ENCODE peak calls at places on chromosome 17, in four cellular contexts. A is prostate gland, Y is ovary, P is Peyer's patch. L is an unnamed sample.
A peak's percentile ranks its signal among the peaks of the same experiment; 100 is the strongest.

GRCh38 chr17:20955437-20956323 is 87.1 kb downstream of the USP22 start:
- DNase-seq in A (peak; percentile 34), Y (no peak), P (no peak), L (no peak)

GRCh38 chr17:57672205-57672632 is 72.9 kb downstream of the CCDC182 start:
- DNase-seq in P (no peak), A (peak; percentile 21), Y (no peak), L (peak; percentile 9)

GRCh38 chr17:61627658-61628057 is 36.6 kb upstream of the NACA2 start:
- DNase-seq in A (no peak), P (no peak), Y (no peak), L (no peak)

GRCh38 chr17:45320349-45320930 is 3.6 kb upstream of the MAP3K14 start:
- DNase-seq in Y (no peak), P (no peak), A (no peak), L (no peak)

GRCh38 chr17:39195568-39196160 is 1.8 kb downstream of the CACNB1 start:
- DNase-seq in A (no peak), P (peak; percentile 40), Y (no peak), L (no peak)

GRCh38 chr17:7110617-7111306 is 3.9 kb downstream of the ASGR2 start:
- DNase-seq in P (no peak), Y (no peak), A (no peak), L (no peak)

GRCh38 chr17:19647697-19648474 is 665 bp upstream of the ALDH3A2 start:
- DNase-seq in A (peak; percentile 45), Y (peak; percentile 79), P (peak; percentile 49), L (peak; percentile 84)

GRCh38 chr17:81523139-81524062 is 4.8 kb upstream of the FSCN2 start:
- DNase-seq in A (no peak), P (no peak), Y (no peak), L (peak; percentile 78)

GRCh38 chr17:50218771-50219315 is 17.4 kb upstream of the COL1A1 start:
- DNase-seq in Y (no peak), P (no peak), A (no peak), L (no peak)

GRCh38 chr17:40532520-40533253 is 31.3 kb upstream of the TNS4 start:
- DNase-seq in A (no peak), P (no peak), Y (peak; percentile 25), L (no peak)
- H3K4me1 ChIP-seq in A (peaks cover 10% of the 10 kb centered on the region), P (no peaks in the 10 kb centered on the region), Y (peaks cover 19% of the 10 kb centered on the region), L (peaks cover 55% of the 10 kb centered on the region)

GRCh38 chr17:77528516-77529327 is 388.0 kb downstream of the SEC14L1 start:
- DNase-seq in Y (no peak), A (no peak), P (no peak), L (no peak)
- H3K4me3 ChIP-seq in Y (no peak overlapping the region), A (no peak overlapping the region), P (peak overlapping the region; percentile 29), L (peak overlapping the region; percentile 29)

GRCh38 chr17:28324776-28325175 is 5.8 kb downstream of the TMEM97 start:
- DNase-seq in P (no peak), A (no peak), Y (no peak), L (no peak)
- H3K4me1 ChIP-seq in P (no peaks in the 10 kb centered on the region), A (no peaks in the 10 kb centered on the region), Y (peaks cover 2% of the 10 kb centered on the region), L (no peaks in the 10 kb centered on the region)

GRCh38 chr17:75694536-75694935 is 26.7 kb upstream of the ITGB4 start:
- DNase-seq in A (no peak), Y (no peak), P (no peak), L (no peak)

GRCh38 chr17:75695830-75696271 is 25.4 kb upstream of the ITGB4 start:
- DNase-seq in A (peak; percentile 91), P (no peak), Y (no peak), L (peak; percentile 82)

GRCh38 chr17:75692976-75693375 is 25.8 kb downstream of the SAP30BP start:
- DNase-seq in Y (peak; percentile 17), P (no peak), A (no peak), L (no peak)

GRCh38 chr17:75695141-75695829 is 26.0 kb upstream of the ITGB4 start:
- DNase-seq in A (no peak), Y (no peak), P (no peak), L (no peak)

GRCh38 chr17:75693500-75694481 is 26.7 kb downstream of the SAP30BP start:
- DNase-seq in P (no peak), Y (no peak), A (peak; percentile 97), L (peak; percentile 72)
- H3K4me3 ChIP-seq in P (no peak overlapping the region), Y (no peak overlapping the region), A (no peak overlapping the region), L (no peak overlapping the region)

L was measured in heart left ventricle.